ENCODE peak calls at places on chromosomes 3 and 15, in seven cellular contexts. Y, Z, W, S, F, K and R are unnamed samples.
A peak's percentile ranks its signal among the peaks of the same experiment; 100 is the strongest.

GRCh38 chr3:94433811-94434210 is 370.9 kb downstream of the NSUN3 start:
- DNase-seq in Y (no peak), Z (no peak), W (no peak), S (no peak), F (peak; percentile 44), K (no peak), R (no peak)

GRCh38 chr3:59463253-59463652 is 413.4 kb upstream of the CFAP20DC start:
- DNase-seq in Y (no peak), Z (no peak), W (no peak), S (no peak), F (no peak), K (no peak), R (no peak)

GRCh38 chr3:39592306-39592705 is 124.8 kb downstream of the MOBP start:
- DNase-seq in Y (no peak), Z (no peak), W (no peak), S (no peak), F (no peak), K (no peak), R (no peak)

GRCh38 chr3:194740859-194741486 is 55.3 kb downstream of the FAM43A start:
- DNase-seq in Y (peak; percentile 81), Z (no peak), W (no peak), S (no peak), F (peak; percentile 88), K (no peak), R (no peak)

GRCh38 chr15:29299331-29299730 is 29.7 kb upstream of the NSMCE3 start:
- DNase-seq in Y (no peak), Z (no peak), W (no peak), S (no peak), F (no peak), K (no peak), R (no peak)

GRCh38 chr15:33737687-33738606 is 230.3 kb upstream of the CHRM5 start:
- DNase-seq in Y (peak; percentile 15), Z (no peak), W (no peak), S (no peak), F (peak; percentile 41), K (no peak), R (peak; percentile 47)

GRCh38 chr15:47196057-47196456 is 521.2 kb upstream of the SEMA6D start:
- DNase-seq in Y (peak; percentile 76), Z (peak; percentile 64), W (peak; percentile 40), S (peak; percentile 67), F (peak; percentile 91), K (peak; percentile 85), R (peak; percentile 62)

GRCh38 chr15:100783760-100784492 is 95.7 kb upstream of the ALDH1A3 start:
- DNase-seq in Y (no peak), Z (no peak), W (peak; percentile 2), S (no peak), F (no peak), K (peak; percentile 32), R (no peak)

GRCh38 chr3:130935761-130936160 is 41.9 kb downstream of the ATP2C1 start:
- DNase-seq in Y (no peak), Z (no peak), W (no peak), S (no peak), F (peak; percentile 80), K (no peak), R (no peak)

GRCh38 chr3:30747771-30748281 is 141.4 kb downstream of the TGFBR2 start:
- DNase-seq in Y (peak; percentile 6), Z (peak; percentile 28), W (no peak), S (no peak), F (peak; percentile 57), K (no peak), R (no peak)

GRCh38 chr3:140455476-140455875 is 222.4 kb upstream of the TRIM42 start:
- DNase-seq in Y (no peak), Z (no peak), W (no peak), S (no peak), F (no peak), K (no peak), R (no peak)

GRCh38 chr3:60399861-60400845 is 851.1 kb downstream of the FHIT start:
- DNase-seq in Y (peak; percentile 1), Z (no peak), W (no peak), S (no peak), F (peak; percentile 1), K (no peak), R (no peak)

GRCh38 chr15:48063411-48063985 is 57.3 kb upstream of the SLC24A5 start:
- DNase-seq in Y (no peak), Z (no peak), W (no peak), S (no peak), F (no peak), K (no peak), R (no peak)

GRCh38 chr3:661356-661755 is 431.5 kb upstream of the CNTN6 start:
- DNase-seq in Y (no peak), Z (no peak), W (no peak), S (no peak), F (no peak), K (no peak), R (no peak)

GRCh38 chr3:49428697-49429100 is 425 bp downstream of the NICN1 start:
- DNase-seq in Y (no peak), Z (no peak), W (no peak), S (no peak), F (no peak), K (no peak), R (no peak)

GRCh38 chr3:61687663-61688306 is 126.4 kb downstream of the PTPRG start:
- DNase-seq in Y (no peak), Z (no peak), W (no peak), S (no peak), F (no peak), K (no peak), R (no peak)

GRCh38 chr3:98564282-98565005 is 29.0 kb downstream of the CPOX start:
- DNase-seq in Y (no peak), Z (no peak), W (no peak), S (no peak), F (no peak), K (no peak), R (no peak)

GRCh38 chr3:114179575-114179974 is 723 bp upstream of the DRD3 start:
- DNase-seq in Y (peak; percentile 28), Z (peak; percentile 4), W (no peak), S (no peak), F (peak; percentile 55), K (no peak), R (no peak)

GRCh38 chr3:134161817-134162396 is 88.8 kb downstream of the RYK start:
- DNase-seq in Y (no peak), Z (no peak), W (no peak), S (no peak), F (no peak), K (no peak), R (no peak)

GRCh38 chr3:40930131-40930538 is 269.2 kb upstream of the CTNNB1 start:
- DNase-seq in Y (no peak), Z (no peak), W (no peak), S (peak; percentile 17), F (peak; percentile 2), K (peak; percentile 83), R (no peak)

GRCh38 chr15:41937568-41937923 is 34.8 kb downstream of the EHD4 start:
- DNase-seq in Y (no peak), Z (no peak), W (no peak), S (no peak), F (no peak), K (no peak), R (no peak)

GRCh38 chr15:52423852-52424251 is 104.8 kb downstream of the MYO5A start:
- DNase-seq in Y (no peak), Z (no peak), W (no peak), S (no peak), F (peak; percentile 11), K (no peak), R (no peak)
- TF ChIP-seq CTCF in Y (no peak), Z (no peak), W (no peak), S (no peak), F (no peak), K (no peak), R (no peak)

GRCh38 chr15:70566989-70567388 is 196.4 kb downstream of the UACA start:
- DNase-seq in Y (no peak), Z (no peak), W (no peak), S (no peak), F (no peak), K (no peak), R (no peak)

GRCh38 chr15:70569139-70569717 is 194.1 kb downstream of the UACA start:
- DNase-seq in Y (peak; percentile 61), Z (peak; percentile 89), W (peak; percentile 18), S (no peak), F (peak; percentile 74), K (no peak), R (no peak)

GRCh38 chr15:70563561-70564095 is 199.7 kb downstream of the UACA start:
- DNase-seq in Y (no peak), Z (no peak), W (no peak), S (no peak), F (no peak), K (no peak), R (no peak)

GRCh38 chr15:70562906-70563305 is 200.5 kb downstream of the UACA start:
- DNase-seq in Y (no peak), Z (no peak), W (no peak), S (no peak), F (no peak), K (no peak), R (no peak)

DNA sequence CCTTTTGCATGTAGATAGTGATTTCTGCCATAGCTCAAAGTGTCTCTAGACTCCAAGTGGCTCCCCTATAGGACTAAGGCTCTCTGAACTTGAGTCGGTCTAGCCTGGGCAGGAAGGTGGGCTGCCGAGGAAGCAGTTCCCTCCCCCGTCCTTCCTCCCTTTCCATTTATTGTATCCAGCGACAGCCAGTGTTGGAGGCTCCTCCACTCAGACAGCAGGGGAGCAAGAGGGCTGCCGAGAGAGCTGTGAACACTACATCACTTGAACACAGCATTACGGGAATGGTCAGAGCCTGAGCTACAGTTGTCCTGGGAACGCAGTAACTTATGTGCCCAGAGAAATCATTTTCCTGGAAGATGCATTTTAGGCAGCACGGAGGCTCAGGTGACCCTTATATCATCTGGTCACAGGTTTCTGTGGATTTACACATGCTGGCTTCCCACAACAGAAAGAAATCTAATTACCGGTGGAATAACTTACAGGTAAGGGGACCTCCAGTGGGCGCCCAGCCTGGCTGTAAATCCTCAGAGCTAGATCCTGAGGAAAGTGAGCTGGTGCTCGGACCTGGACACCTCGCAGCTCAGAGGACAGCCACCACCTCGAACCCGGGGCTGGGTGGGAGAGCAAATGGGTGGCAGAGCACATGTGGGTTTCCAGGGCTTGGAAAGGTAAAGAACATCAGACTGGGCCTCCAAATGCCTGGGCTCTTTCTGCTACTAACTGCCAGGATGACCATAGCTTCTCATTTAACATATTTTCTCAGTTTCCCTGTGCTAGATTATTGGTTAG is 197.1 kb downstream of the UACA start:
- DNase-seq in Y (no peak), Z (no peak), W (no peak), S (no peak), F (peak; percentile 37), K (no peak), R (no peak)
- TF ChIP-seq CTCF in Y (no peak), Z (no peak), W (no peak), S (no peak), F (peak; percentile 29), K (no peak), R (no peak)

DNA sequence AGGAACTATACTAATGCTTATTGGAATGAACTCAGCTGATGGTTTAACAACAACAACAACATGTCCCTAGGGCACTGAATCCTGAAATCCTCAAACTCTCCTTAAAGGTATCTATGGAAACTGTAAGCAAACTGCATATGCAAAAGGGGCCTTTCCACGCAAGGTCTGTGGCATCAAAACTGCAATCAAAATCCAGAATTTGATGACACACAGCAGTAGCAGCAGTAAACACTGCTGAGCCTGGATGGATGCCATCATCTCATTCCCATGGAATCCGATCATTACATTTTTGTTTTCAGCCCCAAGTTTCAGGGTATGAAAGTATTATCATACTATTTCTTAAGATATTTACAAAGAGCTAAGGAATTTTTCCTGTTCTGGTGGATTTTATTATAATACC is 399.7 kb downstream of the VPS13C start:
- DNase-seq in Y (no peak), Z (peak; percentile 28), W (peak; percentile 77), S (no peak), F (peak; percentile 4), K (no peak), R (no peak)
- TF ChIP-seq CTCF in Y (no peak), Z (no peak), W (no peak), S (no peak), F (no peak), K (no peak), R (no peak)

GRCh38 chr15:58839485-58839884 is 68.4 kb downstream of the MINDY2 start:
- DNase-seq in Y (no peak), Z (no peak), W (no peak), S (no peak), F (peak; percentile 31), K (no peak), R (peak; percentile 31)
- TF ChIP-seq CTCF in Y (no peak), Z (peak; percentile 33), W (no peak), S (peak; percentile 38), F (peak; percentile 27), K (peak; percentile 13), R (peak; percentile 2)